ENCODE peak calls at places on chromosomes 3 and 15, in ten cellular contexts. S, N, Y, B, M, F, J, L, T and Q are unnamed samples.

GRCh38 chr15:78216276-78217229 is 17.8 kb downstream of the ACSBG1 start:
- DNase-seq in Y (no peak), T (peak), J (peak), L (no peak), B (peak), F (no peak), S (no peak), N (peak), M (no peak), Q (no peak)

GRCh38 chr3:170421147-170421641 is 2.5 kb downstream of the CLDN11 start:
- DNase-seq in S (no peak), L (no peak), M (no peak), J (peak), T (peak), B (no peak), Y (no peak), F (no peak), N (no peak), Q (no peak)

GRCh38 chr15:23647421-23648375 is at the start of gene MAGEL2:
- DNase-seq in Y (no peak), F (peak), J (no peak), T (no peak), N (no peak), B (no peak), L (no peak), M (peak), S (no peak), Q (peak)

GRCh38 chr15:31267161-31268107 is 59.2 kb upstream of the KLF13 start:
- DNase-seq in J (peak), F (no peak), L (no peak), Y (no peak), T (peak), M (no peak), S (no peak), B (no peak), N (no peak), Q (no peak)

GRCh38 chr3:176867681-176868663 is 329.3 kb downstream of the TBL1XR1 start:
- DNase-seq in F (no peak), N (no peak), J (no peak), S (no peak), Y (no peak), B (peak), T (no peak), M (no peak), L (peak), Q (no peak)

GRCh38 chr15:89209057-89209456 is 12.3 kb downstream of the RLBP1 start:
- DNase-seq in M (no peak), T (no peak), B (no peak), F (no peak), J (no peak), N (no peak), S (no peak), Y (no peak), L (no peak), Q (no peak)

GRCh38 chr3:45226206-45226915 is at the start of gene TMEM158:
- DNase-seq in Y (peak), B (peak), S (no peak), J (peak), L (peak), M (peak), F (peak), T (peak), N (peak), Q (peak)

GRCh38 chr3:133293397-133294107 is 106.3 kb upstream of the BFSP2 start:
- DNase-seq in J (no peak), S (no peak), N (no peak), Y (no peak), B (no peak), M (no peak), L (no peak), F (no peak), T (no peak), Q (no peak)

GRCh38 chr3:173743111-173743510 is 345.6 kb downstream of the NLGN1 start:
- DNase-seq in M (no peak), L (no peak), Y (no peak), S (no peak), F (no peak), T (no peak), J (no peak), B (no peak), N (no peak), Q (no peak)

GRCh38 chr15:93178371-93178770 is 89.4 kb upstream of the RGMA start:
- DNase-seq in B (no peak), L (no peak), Y (no peak), M (no peak), N (no peak), J (no peak), T (no peak), S (no peak), F (no peak), Q (no peak)

GRCh38 chr15:71899665-71900064 is 89.3 kb downstream of the NR2E3 start:
- DNase-seq in Y (no peak), J (no peak), M (no peak), N (no peak), L (no peak), S (no peak), B (no peak), F (no peak), T (no peak), Q (no peak)

GRCh38 chr3:186717039-186717457 is at the start of gene KNG1:
- DNase-seq in F (no peak), M (no peak), J (no peak), N (no peak), Y (no peak), L (no peak), S (no peak), T (no peak), B (peak), Q (no peak)

GRCh38 chr3:194622621-194623360 is 10.4 kb downstream of the TMEM44 start:
- DNase-seq in T (no peak), F (no peak), S (no peak), M (no peak), Y (no peak), J (no peak), B (no peak), L (no peak), N (no peak), Q (peak)

GRCh38 chr3:156456771-156457224 is 98.1 kb downstream of the SSR3 start:
- DNase-seq in Y (no peak), B (no peak), L (no peak), J (peak), T (no peak), M (no peak), S (no peak), N (no peak), F (no peak), Q (peak)

GRCh38 chr3:183291511-183292031 is 38.5 kb downstream of the B3GNT5 start:
- DNase-seq in S (no peak), J (no peak), B (no peak), M (no peak), N (no peak), L (no peak), Y (no peak), T (no peak), F (no peak), Q (no peak)

GRCh38 chr15:40990789-40991188 is 37.5 kb downstream of the CHAC1 start:
- DNase-seq in Y (no peak), S (no peak), L (no peak), F (no peak), N (no peak), M (no peak), B (no peak), T (no peak), J (no peak), Q (no peak)

GRCh38 chr15:72994778-72995177 is 57.5 kb upstream of the NEO1 start:
- DNase-seq in M (no peak), Y (no peak), J (peak), N (peak), T (no peak), F (no peak), L (no peak), S (no peak), B (peak), Q (no peak)

GRCh38 chr3:144770813-144771400 is 799.3 kb downstream of the DIPK2A start:
- DNase-seq in Y (no peak), S (peak), F (no peak), J (no peak), N (no peak), T (no peak), M (no peak), L (peak), B (no peak), Q (no peak)

GRCh38 chr3:156469456-156469855 is 85.5 kb downstream of the SSR3 start:
- DNase-seq in N (no peak), B (no peak), T (no peak), S (no peak), Y (no peak), J (no peak), F (no peak), L (no peak), M (no peak), Q (no peak)

GRCh38 chr3:149174901-149175300 is 45.5 kb downstream of the HPS3 start:
- DNase-seq in N (no peak), M (no peak), B (no peak), F (no peak), S (no peak), Y (no peak), J (no peak), L (peak), T (no peak), Q (no peak)

GRCh38 chr3:79040701-79041100 is 727.1 kb downstream of the ROBO1 start:
- DNase-seq in M (no peak), S (peak), F (no peak), B (no peak), N (no peak), T (no peak), Y (no peak), J (no peak), L (no peak), Q (no peak)

GRCh38 chr3:23592961-23593931 is 212.5 kb upstream of the UBE2E1 start:
- DNase-seq in N (no peak), L (no peak), F (no peak), T (no peak), B (no peak), J (no peak), Y (no peak), M (no peak), S (no peak), Q (no peak)

GRCh38 chr3:160822931-160823330 is 66.9 kb downstream of the PPM1L start:
- DNase-seq in M (no peak), B (no peak), Y (no peak), F (no peak), N (no peak), J (no peak), S (no peak), L (no peak), T (no peak), Q (no peak)

GRCh38 chr3:46874430-46874829 is 3.1 kb upstream of the PTH1R start:
- DNase-seq in F (no peak), J (no peak), M (no peak), N (peak), S (no peak), T (no peak), L (no peak), B (no peak), Y (no peak), Q (no peak)

GRCh38 chr3:57007513-57008415 is 52.7 kb upstream of the SPATA12 start:
- DNase-seq in S (peak), J (peak), L (no peak), M (no peak), N (peak), F (no peak), T (peak), Y (no peak), B (peak), Q (no peak)

GRCh38 chr3:196547067-196547466 is 21.3 kb downstream of the WDR53 start:
- DNase-seq in M (no peak), L (no peak), B (no peak), Y (no peak), N (no peak), J (no peak), F (no peak), T (no peak), S (no peak), Q (no peak)
- TF ChIP-seq CTCF in M (no peak), L (peak), B (no peak), Y (no peak), N (no peak), J (no peak), F (no peak), T (no peak), S (no peak), Q (no peak)

GRCh38 chr3:189273736-189274135 is 102.0 kb downstream of the TPRG1 start:
- DNase-seq in M (no peak), L (no peak), S (no peak), Y (no peak), J (no peak), F (no peak), N (no peak), T (no peak), B (no peak), Q (no peak)

GRCh38 chr3:189275852-189276251 is 104.1 kb downstream of the TPRG1 start:
- DNase-seq in J (no peak), T (no peak), F (no peak), L (no peak), N (no peak), Y (no peak), M (no peak), B (no peak), S (no peak), Q (no peak)

GRCh38 chr3:189270248-189270832 is 98.6 kb downstream of the TPRG1 start:
- DNase-seq in M (peak), L (peak), Y (no peak), F (peak), J (peak), B (peak), T (peak), S (peak), N (peak), Q (peak)

GRCh38 chr3:189275182-189275581 is 103.4 kb downstream of the TPRG1 start:
- DNase-seq in T (no peak), N (no peak), S (no peak), Y (no peak), L (no peak), F (no peak), M (no peak), J (no peak), B (no peak), Q (no peak)

DNA sequence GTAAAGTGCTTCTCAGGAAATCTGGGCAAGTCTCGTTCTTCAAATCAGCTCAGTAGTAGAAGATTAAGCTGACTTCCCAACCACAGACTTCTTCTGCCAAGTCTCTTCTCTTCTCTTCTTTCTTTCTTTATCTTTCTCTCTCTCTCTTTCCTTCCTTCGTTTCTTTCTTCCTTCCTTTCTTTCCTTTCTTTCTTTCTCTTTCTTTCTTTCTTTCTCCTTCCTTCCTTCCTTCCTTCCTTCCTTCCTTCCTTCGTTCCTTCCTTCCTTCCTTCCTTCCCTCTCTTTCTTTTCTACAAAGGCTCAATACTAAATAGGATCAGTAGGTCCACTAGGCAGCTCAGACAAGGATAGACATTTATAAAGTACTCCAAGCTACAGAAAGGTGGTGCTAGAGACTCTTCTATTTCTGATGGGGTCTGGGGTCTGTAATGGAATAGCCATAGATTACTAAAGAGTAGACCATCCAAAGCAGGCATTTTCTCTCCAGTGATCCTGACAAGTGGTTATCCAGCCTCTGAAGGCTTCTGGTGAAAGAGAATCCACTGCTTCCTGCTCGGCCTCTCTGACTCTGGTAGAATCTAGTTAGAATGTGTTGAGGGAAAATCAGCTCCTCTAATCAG is 100.8 kb downstream of the TPRG1 start:
- DNase-seq in M (no peak), T (no peak), S (no peak), B (no peak), L (no peak), F (no peak), N (no peak), Y (no peak), J (no peak), Q (no peak)
- TF ChIP-seq CTCF in M (peak), T (no peak), S (peak), B (no peak), L (peak), F (peak), N (no peak), Y (peak), J (no peak), Q (peak)

GRCh38 chr3:99834584-99834957 is 16.9 kb downstream of the CMSS1 start:
- DNase-seq in Y (no peak), L (no peak), B (no peak), M (no peak), J (no peak), F (no peak), T (no peak), N (no peak), S (no peak), Q (no peak)

GRCh38 chr3:99825239-99825638 is 7.6 kb downstream of the CMSS1 start:
- DNase-seq in N (no peak), T (no peak), L (no peak), B (no peak), Y (no peak), S (no peak), J (no peak), F (no peak), M (no peak), Q (no peak)

GRCh38 chr3:99833833-99834583 is 16.3 kb downstream of the CMSS1 start:
- DNase-seq in N (no peak), F (no peak), Y (no peak), J (no peak), T (no peak), M (no peak), S (no peak), B (no peak), L (no peak), Q (no peak)

GRCh38 chr3:99823723-99824711 is 6.4 kb downstream of the CMSS1 start:
- DNase-seq in F (no peak), T (no peak), S (no peak), N (no peak), L (no peak), J (no peak), B (no peak), Y (no peak), M (peak), Q (no peak)

DNA sequence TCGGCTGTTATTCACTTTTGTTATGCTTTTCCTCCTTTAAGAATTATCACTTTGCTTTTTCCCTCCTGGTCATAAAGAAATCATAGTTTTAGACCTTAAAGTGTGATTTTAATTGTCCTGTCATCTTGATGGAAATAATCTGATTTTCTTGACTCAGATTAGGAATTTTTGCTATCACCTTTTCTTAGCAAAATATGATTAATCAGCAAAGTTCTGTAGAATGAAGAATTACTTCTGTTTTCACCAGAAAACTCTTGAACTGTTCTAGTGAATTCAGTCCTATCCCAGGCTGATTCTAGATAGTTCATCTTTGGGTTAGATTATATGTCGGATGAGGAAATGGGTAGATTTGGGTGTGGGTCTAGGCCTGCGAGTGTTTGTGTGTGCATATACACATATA is 12.2 kb downstream of the CMSS1 start:
- DNase-seq in B (no peak), F (no peak), J (no peak), L (no peak), T (no peak), M (no peak), Y (no peak), N (no peak), S (no peak), Q (no peak)
- TF ChIP-seq CTCF in B (no peak), F (no peak), J (no peak), L (no peak), T (no peak), M (no peak), Y (no peak), N (no peak), S (no peak), Q (no peak)

DNA sequence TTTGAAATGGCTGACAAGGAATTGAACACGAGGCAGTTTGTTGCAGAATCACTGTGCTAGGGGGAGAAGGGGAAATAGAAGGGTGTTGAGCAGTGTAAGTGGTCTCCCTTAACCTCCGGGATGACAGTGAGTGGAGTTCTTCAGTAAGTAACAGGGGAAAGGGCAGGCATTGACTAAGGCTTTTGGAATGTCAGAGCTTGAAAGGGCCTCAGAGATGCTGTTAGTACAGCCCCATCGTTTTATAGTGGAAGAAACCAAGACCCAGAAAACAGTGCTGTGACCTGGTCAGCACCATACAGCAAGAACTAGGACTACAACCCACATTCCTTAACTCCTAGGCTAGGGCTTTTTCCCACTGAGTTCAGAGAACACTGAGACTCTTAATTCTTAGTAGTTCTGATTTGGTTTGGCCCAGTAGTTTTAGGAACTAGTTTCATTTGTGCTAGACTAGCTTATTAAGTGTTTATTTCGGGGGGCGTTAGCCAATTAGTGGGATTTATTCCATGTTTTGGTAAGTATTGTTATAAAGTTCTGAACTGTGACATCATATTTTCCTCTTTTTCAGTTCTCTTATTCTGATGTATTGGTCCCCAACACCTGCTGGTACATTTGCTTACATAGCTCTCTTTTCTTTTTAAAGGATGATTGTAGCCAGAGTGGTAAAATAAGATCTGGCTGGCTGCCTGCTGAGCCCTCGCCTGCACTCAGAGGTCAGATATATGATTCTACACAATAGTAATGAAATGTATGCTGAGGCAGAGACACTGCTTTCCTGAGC is 34.2 kb downstream of the RAB11A start:
- DNase-seq in J (no peak), L (no peak), N (no peak), M (no peak), T (no peak), Y (no peak), B (no peak), S (no peak), F (no peak), Q (no peak)
- TF ChIP-seq CTCF in J (no peak), L (no peak), N (no peak), M (no peak), T (no peak), Y (no peak), B (no peak), S (no peak), F (no peak), Q (no peak)

DNA sequence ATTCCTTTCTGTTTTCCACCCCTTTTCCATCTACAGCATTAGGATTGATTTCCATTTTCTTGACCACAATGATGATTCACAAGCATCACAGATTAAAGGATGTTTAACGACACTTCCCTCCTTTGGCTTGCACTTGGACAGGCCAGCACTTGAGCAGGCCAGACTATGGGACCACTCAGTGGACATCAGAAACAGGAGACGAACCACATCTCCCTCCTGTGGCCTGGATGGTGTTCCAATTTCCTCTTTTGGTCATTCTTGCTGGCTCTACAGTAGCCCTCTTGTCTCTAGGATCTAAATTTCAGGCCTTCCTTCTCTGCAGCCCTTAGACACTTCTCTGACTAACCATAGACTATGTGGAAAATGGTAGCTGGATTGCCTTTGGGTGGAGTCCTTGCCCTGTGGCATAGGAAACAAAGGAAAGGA is 78.8 kb upstream of the BOC start:
- DNase-seq in M (no peak), F (no peak), N (no peak), J (no peak), L (no peak), T (no peak), S (peak), B (no peak), Y (no peak), Q (no peak)
- TF ChIP-seq CTCF in M (no peak), F (no peak), N (no peak), J (no peak), L (no peak), T (no peak), S (peak), B (no peak), Y (no peak), Q (no peak)

DNA sequence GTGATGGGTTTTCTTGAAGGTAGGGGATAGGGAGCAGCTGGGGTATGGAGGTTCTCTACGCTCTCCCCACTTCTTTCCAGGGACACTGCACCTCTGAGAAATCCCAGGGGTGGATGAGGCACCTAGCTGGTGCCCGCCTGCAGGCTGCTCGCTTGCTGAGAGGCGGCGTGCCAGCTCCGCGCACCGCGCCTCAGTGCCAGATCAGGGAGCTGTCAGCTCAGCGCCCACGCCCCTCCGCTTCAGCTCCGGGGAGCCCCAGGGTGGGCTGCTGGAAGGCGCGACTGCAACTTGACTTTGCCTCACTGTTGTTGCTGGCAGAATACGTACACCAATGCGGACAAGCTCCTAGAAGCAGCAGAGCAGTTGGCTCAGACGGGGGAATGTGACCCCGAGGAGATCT is 345.7 kb upstream of the UMPS start:
- DNase-seq in N (no peak), T (no peak), S (no peak), F (no peak), L (no peak), J (peak), B (no peak), M (no peak), Y (no peak), Q (no peak)
- TF ChIP-seq CTCF in N (no peak), T (no peak), S (no peak), F (no peak), L (no peak), J (no peak), B (no peak), M (no peak), Y (no peak), Q (no peak)

GRCh38 chr15:48965972-48966371 is 2.3 kb upstream of the SHC4 start:
- DNase-seq in N (no peak), M (no peak), S (no peak), F (no peak), J (no peak), B (no peak), Y (no peak), T (no peak), L (no peak), Q (no peak)
- TF ChIP-seq CTCF in N (no peak), M (no peak), S (peak), F (no peak), J (no peak), B (no peak), Y (no peak), T (no peak), L (peak), Q (no peak)